ENCODE peak calls at places on chromosomes 2 and 18, in seven cellular contexts. D is HepG2; R is upper lobe of right lung; T is lower lobe of right lung; H is CD4-positive, CD25-positive, alpha-beta regulatory T cell; W is right cardiac atrium; G is left lung. J is an unnamed sample. For H3K27me3, the result is how much of the 10 kb centered on the place peaks cover.

GRCh38 chr2:191759650-191760049 is 81.7 kb downstream of the NABP1 start:
- ATAC-seq in T (no peak), D (no peak), W (no peak), H (no peak), G (no peak), R (no peak), J (no peak)

GRCh38 chr2:239518286-239519080 is 117.7 kb upstream of the HDAC4 start:
- ATAC-seq in H (no peak), W (no peak), G (no peak), R (no peak), D (no peak), T (no peak), J (no peak)

GRCh38 chr2:145283131-145283530 is 763.2 kb upstream of the ZEB2 start:
- ATAC-seq in W (no peak), R (no peak), T (no peak), D (no peak), G (no peak), H (no peak), J (no peak)

GRCh38 chr2:9660154-9660553 is 29.4 kb upstream of the YWHAQ start:
- ATAC-seq in W (no peak), R (no peak), T (no peak), D (no peak), G (no peak), H (no peak), J (no peak)

GRCh38 chr18:39660141-39660540 is 2094.5 kb upstream of the CELF4 start:
- ATAC-seq in W (no peak), H (no peak), R (no peak), D (no peak), T (no peak), G (no peak), J (no peak)

GRCh38 chr2:190303642-190304041 is 16.0 kb downstream of the HIBCH start:
- ATAC-seq in T (no peak), W (no peak), D (no peak), R (no peak), H (no peak), G (no peak), J (no peak)

GRCh38 chr2:16900405-16901025 is 234.9 kb upstream of the CYRIA start:
- ATAC-seq in H (no peak), W (no peak), D (peak), R (peak), T (no peak), G (peak), J (no peak)

GRCh38 chr2:195470622-195471021 is 186.4 kb upstream of the SLC39A10 start:
- ATAC-seq in H (no peak), G (no peak), R (no peak), D (no peak), W (no peak), T (no peak), J (no peak)

GRCh38 chr2:168784993-168785392 is 17.4 kb upstream of the NOSTRIN start:
- ATAC-seq in G (no peak), H (no peak), W (no peak), D (no peak), R (no peak), T (no peak), J (no peak)

GRCh38 chr2:160868891-160869290 is 291.3 kb upstream of the TANK start:
- ATAC-seq in D (no peak), W (peak), R (no peak), H (no peak), G (peak), T (no peak), J (no peak)

GRCh38 chr2:197498937-197499593 is 575 bp downstream of the HSPD1 start:
- ATAC-seq in W (peak), G (peak), T (peak), D (peak), H (no peak), R (peak), J (no peak)

GRCh38 chr2:60512641-60513040 is 40.8 kb downstream of the BCL11A start:
- ATAC-seq in H (no peak), G (no peak), T (no peak), D (no peak), R (no peak), W (no peak), J (no peak)

GRCh38 chr2:105828543-105828942 is 83.8 kb downstream of the NCK2 start:
- ATAC-seq in H (no peak), G (no peak), W (no peak), D (no peak), R (no peak), T (no peak), J (no peak)

GRCh38 chr2:118822015-118822414 is 25.4 kb downstream of the EN1 start:
- ATAC-seq in R (no peak), G (no peak), T (no peak), H (no peak), W (no peak), D (no peak), J (no peak)

DNA sequence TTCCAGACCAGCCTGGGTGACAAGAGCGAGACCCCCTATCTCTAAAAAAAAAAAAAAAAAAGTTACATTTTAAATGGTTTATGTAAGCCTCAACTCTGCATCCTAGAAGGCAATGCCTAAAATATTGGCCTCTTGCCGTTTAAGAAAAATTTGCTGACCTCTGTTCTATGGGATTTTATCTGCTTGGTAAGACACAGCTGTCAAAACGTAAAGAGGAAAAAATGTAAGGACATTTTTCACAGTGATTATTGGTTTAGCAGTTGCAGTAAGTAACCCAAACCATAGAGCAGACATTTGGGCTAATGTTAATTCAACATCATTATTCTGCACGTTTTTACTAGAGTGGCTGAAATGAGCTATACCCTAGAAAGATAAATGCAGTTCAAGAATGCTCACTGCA is 14.4 kb upstream of the E2F6 start:
- ATAC-seq in G (no peak), W (no peak), T (no peak), R (no peak), D (no peak), H (no peak), J (no peak)
- H3K27me3 ChIP-seq in G (half or more), W (under half), T (under half), R (under half), D (under half), H (under half), J (under half)

DNA sequence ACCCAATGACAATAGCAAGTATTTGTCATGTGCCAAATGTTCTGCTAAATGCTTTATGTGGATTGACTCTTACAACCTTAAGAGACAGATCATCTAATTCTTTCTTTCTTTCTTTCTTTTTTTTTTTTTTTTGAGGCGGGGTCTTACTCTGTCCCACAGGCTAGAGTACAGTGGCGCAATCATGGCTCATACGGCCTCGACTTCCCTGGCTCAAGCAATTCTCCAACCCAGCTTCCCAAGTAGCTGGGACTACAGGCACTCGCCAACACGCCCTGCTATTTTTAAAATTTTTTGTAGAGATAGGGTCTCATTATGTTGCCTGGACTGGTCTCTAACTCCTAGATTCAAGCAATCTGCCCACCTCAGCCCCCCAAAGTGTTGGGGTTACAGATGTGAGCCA is 21.4 kb downstream of the TMEM247 start:
- ATAC-seq in H (no peak), T (no peak), G (no peak), R (no peak), D (no peak), W (no peak), J (no peak)
- H3K27me3 ChIP-seq in H (under half), T (under half), G (under half), R (under half), D (half or more), W (under half), J (under half)

GRCh38 chr2:236177604-236177966 is 9.4 kb upstream of the GBX2 start:
- ATAC-seq in T (peak), G (peak), R (peak), W (peak), H (no peak), D (peak), J (peak)

GRCh38 chr2:236176417-236176816 is 8.2 kb upstream of the GBX2 start:
- ATAC-seq in H (no peak), R (peak), T (peak), D (peak), W (no peak), G (peak), J (no peak)

GRCh38 chr2:236178921-236179652 is 10.9 kb upstream of the GBX2 start:
- ATAC-seq in G (no peak), W (no peak), T (no peak), H (no peak), D (no peak), R (no peak), J (no peak)

GRCh38 chr2:236177967-236178909 is 10.1 kb upstream of the GBX2 start:
- ATAC-seq in T (peak), R (peak), H (no peak), D (peak), G (peak), W (peak), J (peak)

GRCh38 chr2:236176951-236177350 is 8.8 kb upstream of the GBX2 start:
- ATAC-seq in W (no peak), D (no peak), T (no peak), G (no peak), H (no peak), R (no peak), J (no peak)
- H3K27me3 ChIP-seq in W (under half), D (half or more), T (half or more), G (half or more), H (under half), R (half or more), J (half or more)

GRCh38 chr18:37566479-37567060 is 972 bp upstream of the CELF4 start:
- ATAC-seq in G (no peak), W (no peak), H (no peak), R (no peak), D (no peak), T (no peak), J (no peak)
- H3K27me3 ChIP-seq in G (half or more), W (under half), H (under half), R (half or more), D (under half), T (half or more), J (half or more)